ENCODE peak calls at places on chromosomes 16 and 17, in five cellular contexts. L is testis, M is IMR-90, W is colonic mucosa, S is SK-N-MC. Y is an unnamed sample. For H3K9me3, the result is how much of the 10 kb centered on the place peaks cover.

GRCh38 chr17:53516643-53517042 is 306.1 kb upstream of the KIF2B start:
- DNase-seq in S (no peak), L (no peak), M (no peak), W (no peak), Y (peak)

GRCh38 chr17:1541367-1541904 is 21.2 kb downstream of the PITPNA start:
- DNase-seq in S (no peak), W (no peak), M (no peak), L (no peak), Y (no peak)

GRCh38 chr17:77318491-77319210 is 177.9 kb downstream of the SEC14L1 start:
- DNase-seq in L (no peak), M (peak), S (no peak), W (no peak), Y (no peak)

GRCh38 chr17:38915639-38915995 is 9.8 kb upstream of the LASP1NB start:
- DNase-seq in S (no peak), M (no peak), L (peak), W (no peak), Y (no peak)

GRCh38 chr16:86384980-86385379 is 125.3 kb upstream of the FOXF1 start:
- DNase-seq in L (no peak), M (no peak), W (no peak), S (no peak), Y (no peak)

GRCh38 chr17:63450551-63450950 is 4.4 kb upstream of the CYB561 start:
- DNase-seq in W (no peak), M (peak), S (no peak), L (no peak), Y (peak)

GRCh38 chr17:48747445-48748363 is 19.2 kb upstream of the HOXB13 start:
- DNase-seq in M (no peak), L (no peak), S (no peak), W (no peak), Y (peak)

GRCh38 chr16:51201604-51202003 is 50.5 kb upstream of the SALL1 start:
- DNase-seq in L (no peak), S (no peak), W (no peak), M (no peak), Y (no peak)

GRCh38 chr16:14289692-14290340 is 218.7 kb downstream of the MRTFB start:
- DNase-seq in M (peak), W (no peak), L (peak), S (no peak), Y (peak)

GRCh38 chr17:83183150-83183820 is 103.9 kb downstream of the METRNL start:
- DNase-seq in L (no peak), M (no peak), W (no peak), S (no peak), Y (no peak)

GRCh38 chr16:83956336-83957289 is 3.6 kb downstream of the OSGIN1 start:
- DNase-seq in S (no peak), L (peak), M (peak), W (peak), Y (peak)

GRCh38 chr17:69525920-69526841 is 111.7 kb downstream of the MAP2K6 start:
- DNase-seq in M (peak), W (peak), L (peak), S (peak), Y (peak)

GRCh38 chr16:19095699-19096098 is 18.1 kb upstream of the ITPRIPL2 start:
- DNase-seq in L (no peak), S (no peak), W (no peak), M (no peak), Y (peak)

GRCh38 chr16:81163671-81164070 is 67.5 kb upstream of the GCSH start:
- DNase-seq in M (no peak), S (no peak), W (no peak), L (no peak), Y (no peak)

GRCh38 chr17:74478369-74479100 is 12.1 kb downstream of the CD300A start:
- DNase-seq in S (no peak), W (no peak), L (no peak), M (no peak), Y (no peak)

GRCh38 chr17:65413390-65413789 is 148.1 kb downstream of the AXIN2 start:
- DNase-seq in S (no peak), L (no peak), M (no peak), W (peak), Y (no peak)

GRCh38 chr16:89981414-89981813 is 32.9 kb downstream of the DEF8 start:
- DNase-seq in S (no peak), W (no peak), L (no peak), M (no peak), Y (no peak)

GRCh38 chr17:18889658-18890057 is 31.7 kb downstream of the PRPSAP2 start:
- DNase-seq in S (no peak), L (no peak), W (no peak), M (no peak), Y (no peak)

GRCh38 chr16:70380919-70381603 is 34.4 kb downstream of the DDX19A start:
- DNase-seq in M (peak), W (peak), S (peak), L (peak), Y (peak)

GRCh38 chr17:22266231-22266630 is 573.9 kb downstream of the KCNJ18 start:
- DNase-seq in L (peak), W (no peak), M (no peak), S (no peak), Y (no peak)
- H3K9me3 ChIP-seq in L (under half), W (under half), M (under half), S (under half), Y (under half)

GRCh38 chr17:45341389-45342158 is 24.8 kb upstream of the MAP3K14 start:
- DNase-seq in L (peak), W (no peak), S (no peak), M (peak), Y (peak)

GRCh38 chr17:45345246-45345553 is 28.4 kb upstream of the MAP3K14 start:
- DNase-seq in L (no peak), S (no peak), W (no peak), M (no peak), Y (no peak)

GRCh38 chr17:45342871-45343526 is 26.2 kb upstream of the MAP3K14 start:
- DNase-seq in L (no peak), W (no peak), S (no peak), M (no peak), Y (no peak)

GRCh38 chr17:45339646-45340605 is 23.1 kb upstream of the MAP3K14 start:
- DNase-seq in L (no peak), M (no peak), S (no peak), W (no peak), Y (no peak)

GRCh38 chr17:45342306-45342705 is 25.5 kb upstream of the MAP3K14 start:
- DNase-seq in S (no peak), W (no peak), L (no peak), M (no peak), Y (no peak)
- H3K4me3 ChIP-seq in S (peak), W (no peak), L (no peak), M (no peak), Y (no peak)

GRCh38 chr17:73191443-73192218 is 1.2 kb upstream of the COG1 start:
- DNase-seq in L (peak), W (peak), S (no peak), M (peak), Y (peak)

GRCh38 chr17:73189417-73190099 is 3.3 kb upstream of the COG1 start:
- DNase-seq in L (peak), M (peak), W (no peak), S (no peak), Y (peak)

GRCh38 chr17:73186283-73186682 is 6.6 kb upstream of the COG1 start:
- DNase-seq in S (no peak), M (no peak), L (no peak), W (no peak), Y (no peak)

GRCh38 chr17:73187203-73187769 is 5.6 kb upstream of the COG1 start:
- DNase-seq in W (peak), L (no peak), M (no peak), S (no peak), Y (no peak)

DNA sequence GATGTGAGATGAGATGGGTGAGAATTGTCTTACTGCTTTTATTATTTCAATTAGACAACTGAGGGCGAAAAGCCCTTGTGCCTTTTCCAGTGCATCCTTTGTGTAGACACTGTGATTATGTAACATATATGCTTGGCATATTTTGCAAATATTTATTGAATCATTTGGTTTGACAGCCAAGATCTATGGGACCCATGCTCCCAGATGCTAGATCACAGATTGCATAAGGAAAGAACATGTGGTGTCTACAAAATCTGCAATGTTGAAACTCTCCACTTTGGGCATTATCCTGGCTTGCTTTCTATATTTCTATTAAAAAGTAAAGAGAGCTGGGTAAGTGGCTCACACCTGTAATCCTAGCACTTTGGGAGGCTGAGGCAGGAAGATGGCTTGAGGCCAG is 4.8 kb upstream of the COG1 start:
- DNase-seq in M (no peak), L (no peak), S (no peak), W (no peak), Y (no peak)
- H3K27ac ChIP-seq in M (no peak), L (no peak), S (no peak), W (no peak), Y (no peak)

GRCh38 chr17:43349142-43349541 is 49.7 kb upstream of the ARL4D start:
- DNase-seq in L (no peak), S (no peak), M (no peak), W (no peak), Y (no peak)

GRCh38 chr17:43353364-43353763 is 45.4 kb upstream of the ARL4D start:
- DNase-seq in W (no peak), M (no peak), S (no peak), L (no peak), Y (no peak)

GRCh38 chr17:43352579-43352978 is 46.2 kb upstream of the ARL4D start:
- DNase-seq in W (no peak), L (no peak), S (no peak), M (no peak), Y (no peak)

GRCh38 chr17:43351686-43352085 is 47.1 kb upstream of the ARL4D start:
- DNase-seq in L (no peak), M (no peak), W (no peak), S (no peak), Y (peak)

GRCh38 chr17:43350888-43351361 is 47.9 kb upstream of the ARL4D start:
- DNase-seq in M (no peak), S (no peak), W (no peak), L (peak), Y (no peak)
- H3K9me3 ChIP-seq in M (under half), S (under half), W (under half), L (under half), Y (under half)

DNA sequence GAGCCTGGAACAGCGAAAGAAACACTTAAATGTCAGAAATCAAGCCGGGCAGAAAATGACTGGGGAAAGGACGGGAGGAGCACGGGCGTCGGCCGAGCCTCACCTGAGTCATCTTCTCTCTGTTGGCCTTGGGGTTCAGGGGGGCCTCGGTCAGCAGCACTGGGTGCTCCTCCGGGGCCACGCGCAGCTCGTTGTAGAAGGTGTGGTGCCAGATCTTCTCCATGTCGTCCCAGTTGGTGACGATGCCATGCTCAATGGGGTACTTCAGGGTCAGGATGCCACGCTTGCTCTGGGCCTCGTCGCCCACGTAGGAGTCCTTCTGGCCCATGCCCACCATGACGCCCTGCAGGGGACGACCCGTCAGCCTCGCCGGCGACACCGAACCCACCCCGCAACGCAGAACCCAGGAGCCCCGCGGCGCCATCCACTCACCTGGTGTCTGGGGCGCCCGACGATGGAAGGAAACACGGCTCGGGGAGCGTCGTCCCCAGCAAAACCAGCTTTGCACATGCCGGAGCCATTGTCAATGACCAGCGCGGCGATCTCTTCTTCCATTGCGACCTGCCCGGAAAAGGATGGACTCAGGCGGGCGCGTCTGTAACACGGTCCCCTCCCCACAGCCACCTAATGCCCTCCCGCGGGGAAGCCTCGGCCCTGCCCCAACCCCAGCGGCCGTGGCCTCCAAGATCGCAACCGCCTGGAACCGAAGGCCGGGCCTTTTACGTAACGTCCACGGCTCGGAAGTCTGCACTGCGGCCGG is 619 bp downstream of the ACTG1 start:
- DNase-seq in W (peak), M (no peak), L (peak), S (no peak), Y (no peak)
- H3K4me3 ChIP-seq in W (peak), M (peak), L (peak), S (peak), Y (peak)

DNA sequence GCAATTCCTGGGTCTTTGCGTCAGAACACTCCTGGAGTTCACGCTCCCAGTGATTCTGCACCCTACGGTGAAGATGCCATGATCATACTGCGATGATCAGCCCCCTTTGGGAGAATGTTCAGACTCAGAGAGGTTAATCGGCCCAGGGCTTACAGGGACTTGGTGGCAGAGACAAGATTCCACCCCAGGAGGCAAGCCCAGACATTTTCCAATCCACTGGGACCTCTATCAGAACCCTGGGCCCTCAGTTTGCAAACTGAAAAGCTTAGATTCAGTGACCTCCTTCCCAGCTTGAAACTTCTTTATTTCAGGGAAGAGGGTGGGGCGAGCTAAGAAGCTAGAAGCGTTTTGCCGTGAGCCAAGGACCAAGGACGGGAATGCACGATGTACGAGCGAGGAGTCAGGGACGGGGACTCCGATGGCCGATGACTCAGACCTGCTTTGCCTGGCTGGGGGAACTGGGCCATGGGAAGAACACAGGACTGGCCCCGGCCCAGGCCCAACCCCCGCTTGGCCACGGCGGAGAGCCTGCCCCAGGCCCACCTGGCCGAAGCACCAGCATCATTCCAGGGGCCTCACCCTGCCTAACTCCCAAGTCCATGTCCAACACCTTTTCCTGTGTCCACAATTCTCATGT is 34.7 kb downstream of the SOCS3 start:
- DNase-seq in W (no peak), M (peak), S (no peak), L (peak), Y (no peak)
- H3K27ac ChIP-seq in W (peak), M (peak), S (peak), L (peak), Y (no peak)

Y was measured in PC-3.